ENCODE peak calls at places on chromosomes 13 and 19, in ten cellular contexts. One of them, this sample, is unnamed.

GRCh38 chr13:101712026-101712348 is 259.5 kb downstream of the ITGBL1 start:
- DNase-seq in breast epithelium: no peak
- DNase-seq in psoas muscle: no peak
- DNase-seq in left ventricle myocardium inferior: no peak
- DNase-seq in ovary: no peak
- DNase-seq in CD4-positive, alpha-beta T cell: no peak
- DNase-seq in transverse colon: no peak
- DNase-seq in nephron progenitor cell: no peak
- DNase-seq in astrocyte of the cerebellum: no peak
- DNase-seq in neural crest cell: no peak
- DNase-seq in this sample: no peak

GRCh38 chr13:88196106-88196505 is 524.9 kb downstream of the SLITRK5 start:
- DNase-seq in breast epithelium: no peak
- DNase-seq in transverse colon: no peak
- DNase-seq in CD4-positive, alpha-beta T cell: no peak
- DNase-seq in astrocyte of the cerebellum: no peak
- DNase-seq in psoas muscle: no peak
- DNase-seq in nephron progenitor cell: no peak
- DNase-seq in ovary: no peak
- DNase-seq in neural crest cell: no peak
- DNase-seq in left ventricle myocardium inferior: no peak
- DNase-seq in this sample: no peak

GRCh38 chr13:20412761-20413355 is 112.8 kb downstream of the CRYL1 start:
- DNase-seq in nephron progenitor cell: no peak
- DNase-seq in CD4-positive, alpha-beta T cell: no peak
- DNase-seq in breast epithelium: no peak
- DNase-seq in ovary: no peak
- DNase-seq in psoas muscle: no peak
- DNase-seq in left ventricle myocardium inferior: no peak
- DNase-seq in neural crest cell: no peak
- DNase-seq in transverse colon: no peak
- DNase-seq in astrocyte of the cerebellum: no peak
- DNase-seq in this sample: no peak

GRCh38 chr13:110644892-110645521 is 29.7 kb downstream of the NAXD start:
- DNase-seq in psoas muscle: peak; percentile 83
- DNase-seq in astrocyte of the cerebellum: no peak
- DNase-seq in breast epithelium: peak; percentile 73
- DNase-seq in CD4-positive, alpha-beta T cell: peak; percentile 29
- DNase-seq in neural crest cell: peak; percentile 49
- DNase-seq in transverse colon: peak; percentile 66
- DNase-seq in left ventricle myocardium inferior: peak; percentile 65
- DNase-seq in nephron progenitor cell: peak; percentile 71
- DNase-seq in ovary: peak; percentile 77
- DNase-seq in this sample: no peak

GRCh38 chr13:23749288-23749880 is 139.8 kb downstream of the MIPEP start:
- DNase-seq in astrocyte of the cerebellum: no peak
- DNase-seq in CD4-positive, alpha-beta T cell: no peak
- DNase-seq in nephron progenitor cell: no peak
- DNase-seq in psoas muscle: no peak
- DNase-seq in breast epithelium: no peak
- DNase-seq in neural crest cell: no peak
- DNase-seq in transverse colon: no peak
- DNase-seq in ovary: no peak
- DNase-seq in left ventricle myocardium inferior: no peak
- DNase-seq in this sample: no peak

GRCh38 chr13:68550330-68550729 is 1320.2 kb upstream of the PCDH9 start:
- DNase-seq in nephron progenitor cell: no peak
- DNase-seq in ovary: no peak
- DNase-seq in transverse colon: no peak
- DNase-seq in astrocyte of the cerebellum: no peak
- DNase-seq in CD4-positive, alpha-beta T cell: no peak
- DNase-seq in breast epithelium: no peak
- DNase-seq in neural crest cell: no peak
- DNase-seq in psoas muscle: no peak
- DNase-seq in left ventricle myocardium inferior: no peak
- DNase-seq in this sample: no peak

GRCh38 chr13:95481051-95481775 is 71.3 kb upstream of the CLDN10 start:
- DNase-seq in ovary: no peak
- DNase-seq in transverse colon: no peak
- DNase-seq in psoas muscle: no peak
- DNase-seq in breast epithelium: no peak
- DNase-seq in astrocyte of the cerebellum: no peak
- DNase-seq in neural crest cell: no peak
- DNase-seq in left ventricle myocardium inferior: no peak
- DNase-seq in nephron progenitor cell: no peak
- DNase-seq in CD4-positive, alpha-beta T cell: no peak
- DNase-seq in this sample: no peak

GRCh38 chr13:106486287-106486686 is 49.2 kb downstream of the EFNB2 start:
- DNase-seq in psoas muscle: no peak
- DNase-seq in ovary: no peak
- DNase-seq in astrocyte of the cerebellum: no peak
- DNase-seq in transverse colon: no peak
- DNase-seq in left ventricle myocardium inferior: no peak
- DNase-seq in breast epithelium: no peak
- DNase-seq in neural crest cell: no peak
- DNase-seq in CD4-positive, alpha-beta T cell: no peak
- DNase-seq in nephron progenitor cell: no peak
- DNase-seq in this sample: no peak

DNA sequence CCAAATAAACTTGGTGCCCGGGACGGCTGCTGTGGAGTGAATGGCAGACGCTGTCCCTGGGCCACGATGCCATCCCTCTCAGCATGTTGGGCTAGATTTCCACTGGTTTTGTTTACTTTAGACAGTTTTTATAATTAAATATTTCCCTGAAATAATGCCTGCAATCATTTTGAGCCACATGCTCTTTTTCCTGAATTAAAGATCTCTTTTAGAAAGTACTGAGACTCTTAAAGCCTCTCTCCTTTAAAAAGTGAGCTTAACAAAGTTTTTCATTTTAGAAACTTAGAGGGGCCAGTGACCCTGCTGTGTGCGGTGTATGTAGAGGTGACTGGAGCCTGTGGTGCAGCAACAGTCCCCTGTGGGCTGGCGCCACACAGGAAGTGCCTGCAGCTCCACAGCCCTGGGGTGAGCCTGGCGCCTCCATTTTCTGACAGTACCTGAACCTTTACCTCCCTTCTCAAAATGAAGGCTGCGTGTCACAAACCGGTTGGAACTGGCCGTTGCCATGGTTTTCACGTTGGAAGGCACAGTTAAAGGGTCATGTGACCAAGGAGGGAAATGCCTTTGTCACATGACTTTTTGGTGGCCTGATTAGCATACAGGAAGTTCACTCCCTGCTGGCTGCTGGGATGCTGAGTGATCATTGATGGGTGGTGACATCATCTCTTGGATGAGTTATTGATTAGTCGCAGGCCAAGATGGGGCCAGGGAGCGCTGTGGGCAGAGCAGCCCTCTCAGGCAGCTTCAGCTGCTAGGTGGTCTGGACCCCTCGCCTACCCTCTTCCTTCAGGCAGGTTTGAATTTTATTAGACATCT is 26.3 kb downstream of the TSSK6 start:
- DNase-seq in left ventricle myocardium inferior: peak; percentile 68
- DNase-seq in astrocyte of the cerebellum: peak; percentile 82
- DNase-seq in psoas muscle: peak; percentile 88
- DNase-seq in transverse colon: peak; percentile 79
- DNase-seq in ovary: peak; percentile 75
- DNase-seq in CD4-positive, alpha-beta T cell: peak; percentile 83
- DNase-seq in neural crest cell: peak; percentile 55
- DNase-seq in nephron progenitor cell: peak; percentile 76
- DNase-seq in breast epithelium: peak; percentile 58
- DNase-seq in this sample: no peak
- TF ChIP-seq CTCF in left ventricle myocardium inferior: no peak
- TF ChIP-seq CTCF in astrocyte of the cerebellum: no peak
- TF ChIP-seq CTCF in psoas muscle: no peak
- TF ChIP-seq CTCF in transverse colon: no peak
- TF ChIP-seq CTCF in ovary: no peak
- TF ChIP-seq CTCF in CD4-positive, alpha-beta T cell: no peak
- TF ChIP-seq CTCF in neural crest cell: no peak
- TF ChIP-seq CTCF in nephron progenitor cell: no peak
- TF ChIP-seq CTCF in breast epithelium: no peak
- TF ChIP-seq CTCF in this sample: no peak

DNA sequence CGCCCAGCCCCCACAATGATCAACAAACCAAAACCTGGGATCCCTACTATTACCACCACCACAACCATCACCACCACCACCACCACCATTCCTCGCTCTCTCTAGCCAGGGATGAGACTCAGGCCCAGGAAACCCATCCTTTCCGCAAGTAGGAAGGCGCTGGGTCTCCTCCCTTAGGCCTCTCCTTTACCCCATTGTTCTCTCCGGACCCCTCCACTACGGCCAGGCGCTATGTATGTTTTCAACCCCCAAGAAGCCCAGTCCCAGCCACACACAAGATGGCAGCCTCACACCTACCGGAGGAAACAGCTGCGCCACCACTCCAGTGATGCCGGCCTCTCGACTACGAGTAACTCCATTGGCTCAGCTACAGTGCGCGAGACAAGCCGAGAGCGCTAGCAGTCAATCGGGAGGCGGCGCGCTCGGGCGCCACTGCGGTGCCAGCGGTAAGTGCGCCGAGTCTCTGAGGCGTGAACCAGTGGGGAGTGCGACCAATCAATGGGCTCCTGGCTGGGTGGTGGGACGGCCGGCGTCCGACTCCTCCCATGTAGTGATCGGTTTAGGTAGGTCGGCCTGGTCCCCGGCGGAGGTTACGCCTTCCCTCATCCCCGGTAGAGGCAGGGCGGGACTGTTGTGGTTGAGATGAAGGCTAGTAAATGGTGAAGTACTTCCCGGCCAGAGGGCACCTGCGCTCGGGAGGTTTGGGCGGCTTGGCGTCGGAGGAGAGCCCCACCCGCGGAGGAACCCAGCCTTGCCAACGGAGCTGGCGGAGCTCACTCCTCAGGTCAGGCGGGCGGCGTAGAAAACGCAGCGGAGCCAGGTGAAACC is at the start of the genes CAB39L and SETDB2:
- DNase-seq in breast epithelium: peak; percentile 99
- DNase-seq in left ventricle myocardium inferior: peak; percentile 99
- DNase-seq in astrocyte of the cerebellum: peak; percentile 98
- DNase-seq in neural crest cell: peak; percentile 93
- DNase-seq in nephron progenitor cell: peak; percentile 94
- DNase-seq in ovary: peak; percentile 98
- DNase-seq in transverse colon: peak; percentile 99
- DNase-seq in CD4-positive, alpha-beta T cell: peak; percentile 98
- DNase-seq in psoas muscle: peak; percentile 98
- DNase-seq in this sample: peak; percentile 98
- TF ChIP-seq CTCF in breast epithelium: peak; percentile 69
- TF ChIP-seq CTCF in left ventricle myocardium inferior: peak; percentile 62
- TF ChIP-seq CTCF in astrocyte of the cerebellum: peak; percentile 37
- TF ChIP-seq CTCF in neural crest cell: peak; percentile 56
- TF ChIP-seq CTCF in nephron progenitor cell: peak; percentile 14
- TF ChIP-seq CTCF in ovary: peak; percentile 83
- TF ChIP-seq CTCF in transverse colon: peak; percentile 34
- TF ChIP-seq CTCF in CD4-positive, alpha-beta T cell: peak; percentile 41
- TF ChIP-seq CTCF in psoas muscle: peak; percentile 17
- TF ChIP-seq CTCF in this sample: peak; percentile 58

GRCh38 chr13:79062291-79062690 is 343.8 kb downstream of the RBM26 start:
- DNase-seq in nephron progenitor cell: no peak
- DNase-seq in ovary: no peak
- DNase-seq in breast epithelium: no peak
- DNase-seq in left ventricle myocardium inferior: no peak
- DNase-seq in neural crest cell: no peak
- DNase-seq in transverse colon: no peak
- DNase-seq in CD4-positive, alpha-beta T cell: no peak
- DNase-seq in astrocyte of the cerebellum: no peak
- DNase-seq in psoas muscle: no peak
- DNase-seq in this sample: no peak

GRCh38 chr13:79060216-79060615 is 345.8 kb downstream of the RBM26 start:
- DNase-seq in left ventricle myocardium inferior: no peak
- DNase-seq in astrocyte of the cerebellum: no peak
- DNase-seq in ovary: no peak
- DNase-seq in nephron progenitor cell: no peak
- DNase-seq in psoas muscle: no peak
- DNase-seq in transverse colon: no peak
- DNase-seq in breast epithelium: no peak
- DNase-seq in CD4-positive, alpha-beta T cell: no peak
- DNase-seq in neural crest cell: no peak
- DNase-seq in this sample: no peak

GRCh38 chr13:79051472-79051871 is 354.6 kb downstream of the RBM26 start:
- DNase-seq in ovary: no peak
- DNase-seq in left ventricle myocardium inferior: no peak
- DNase-seq in astrocyte of the cerebellum: no peak
- DNase-seq in nephron progenitor cell: no peak
- DNase-seq in neural crest cell: no peak
- DNase-seq in transverse colon: no peak
- DNase-seq in CD4-positive, alpha-beta T cell: no peak
- DNase-seq in breast epithelium: no peak
- DNase-seq in psoas muscle: no peak
- DNase-seq in this sample: no peak

GRCh38 chr13:79056706-79057105 is 349.3 kb downstream of the RBM26 start:
- DNase-seq in transverse colon: no peak
- DNase-seq in psoas muscle: no peak
- DNase-seq in nephron progenitor cell: no peak
- DNase-seq in neural crest cell: no peak
- DNase-seq in CD4-positive, alpha-beta T cell: no peak
- DNase-seq in breast epithelium: no peak
- DNase-seq in ovary: no peak
- DNase-seq in left ventricle myocardium inferior: no peak
- DNase-seq in astrocyte of the cerebellum: no peak
- DNase-seq in this sample: no peak
- TF ChIP-seq CTCF in transverse colon: no peak
- TF ChIP-seq CTCF in psoas muscle: no peak
- TF ChIP-seq CTCF in nephron progenitor cell: peak; percentile 9
- TF ChIP-seq CTCF in neural crest cell: peak; percentile 29
- TF ChIP-seq CTCF in CD4-positive, alpha-beta T cell: no peak
- TF ChIP-seq CTCF in breast epithelium: no peak
- TF ChIP-seq CTCF in ovary: no peak
- TF ChIP-seq CTCF in left ventricle myocardium inferior: no peak
- TF ChIP-seq CTCF in astrocyte of the cerebellum: no peak
- TF ChIP-seq CTCF in this sample: peak; percentile 46

DNA sequence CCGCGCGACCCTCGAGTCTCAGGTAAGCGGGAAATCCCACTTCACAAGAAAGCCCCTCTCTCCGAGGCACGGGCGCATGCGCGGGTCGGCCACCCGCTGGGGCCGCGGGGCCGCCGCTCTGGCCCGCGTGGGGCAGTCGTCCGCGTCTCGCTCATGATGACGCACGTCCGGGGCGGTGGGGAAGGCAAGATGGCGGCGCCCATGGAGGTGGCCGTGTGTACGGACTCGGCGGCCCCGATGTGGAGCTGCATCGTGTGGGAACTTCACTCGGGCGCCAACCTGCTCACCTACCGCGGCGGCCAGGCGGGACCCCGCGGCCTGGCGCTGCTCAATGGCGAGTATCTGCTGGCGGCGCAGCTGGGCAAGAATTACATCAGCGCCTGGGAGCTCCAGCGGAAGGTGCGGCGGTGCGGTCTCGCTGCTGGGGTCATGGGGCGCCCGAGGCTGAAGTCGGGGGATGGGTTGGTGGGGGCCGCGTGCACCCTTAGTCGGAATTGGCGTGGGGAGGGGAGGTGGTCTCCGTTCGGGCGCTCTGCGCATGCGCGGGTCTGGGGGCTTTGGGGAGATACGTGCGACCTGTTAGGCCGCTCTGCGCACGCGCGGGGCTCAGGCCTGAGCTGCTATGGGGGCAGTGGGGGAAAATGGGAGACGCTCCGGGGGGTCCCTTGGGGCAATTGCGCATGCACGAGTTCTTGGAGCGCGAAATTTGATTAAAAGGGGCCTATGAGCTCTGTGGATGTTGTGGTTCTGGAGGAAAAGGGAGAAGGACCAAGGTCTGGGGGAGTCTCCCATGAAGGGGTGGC is at the start of gene WDR18:
- DNase-seq in ovary: peak; percentile 94
- DNase-seq in left ventricle myocardium inferior: peak; percentile 94
- DNase-seq in transverse colon: peak; percentile 94
- DNase-seq in psoas muscle: peak; percentile 97
- DNase-seq in astrocyte of the cerebellum: peak; percentile 70
- DNase-seq in breast epithelium: peak; percentile 93
- DNase-seq in nephron progenitor cell: peak; percentile 92
- DNase-seq in CD4-positive, alpha-beta T cell: peak; percentile 85
- DNase-seq in neural crest cell: peak; percentile 89
- DNase-seq in this sample: peak; percentile 93
- TF ChIP-seq CTCF in ovary: peak; percentile 70
- TF ChIP-seq CTCF in left ventricle myocardium inferior: peak; percentile 56
- TF ChIP-seq CTCF in transverse colon: peak; percentile 23
- TF ChIP-seq CTCF in psoas muscle: no peak
- TF ChIP-seq CTCF in astrocyte of the cerebellum: no peak
- TF ChIP-seq CTCF in breast epithelium: peak; percentile 45
- TF ChIP-seq CTCF in nephron progenitor cell: no peak
- TF ChIP-seq CTCF in CD4-positive, alpha-beta T cell: no peak
- TF ChIP-seq CTCF in neural crest cell: no peak
- TF ChIP-seq CTCF in this sample: peak; percentile 34